ENCODE peak calls at places on chromosomes 1 and 21, in four cellular contexts. F, L, O and I are unnamed samples.

GRCh38 chr1:19648689-19649088 is 4.6 kb downstream of the NBL1 start:
- DNase-seq in F (peak; percentile 42), O (no peak), L (peak; percentile 33), I (peak; percentile 53)

GRCh38 chr1:229229137-229229720 is 41.7 kb upstream of the RAB4A start:
- DNase-seq in L (no peak), O (no peak), F (peak; percentile 71), I (no peak)

GRCh38 chr1:220528049-220528678 is at the start of gene MARK1:
- DNase-seq in L (peak; percentile 25), F (no peak), O (no peak), I (no peak)

GRCh38 chr1:23194119-23194984 is 22.9 kb downstream of the HTR1D start:
- DNase-seq in L (no peak), F (peak; percentile 88), O (no peak), I (no peak)

GRCh38 chr1:174789399-174789798 is 210.3 kb upstream of the CACYBP start:
- DNase-seq in F (no peak), O (peak; percentile 50), L (no peak), I (no peak)

GRCh38 chr1:153770812-153771211 is 4.4 kb upstream of the SLC27A3 start:
- DNase-seq in L (no peak), F (no peak), O (no peak), I (no peak)

GRCh38 chr1:215484111-215484914 is 82.8 kb upstream of the KCTD3 start:
- DNase-seq in O (no peak), F (no peak), L (no peak), I (no peak)

GRCh38 chr1:32810358-32810757 is 6.8 kb downstream of the YARS1 start:
- DNase-seq in L (no peak), F (no peak), O (no peak), I (no peak)

GRCh38 chr1:157227700-157228099 is 89.5 kb upstream of the ETV3 start:
- DNase-seq in O (no peak), F (no peak), L (peak; percentile 57), I (no peak)

GRCh38 chr1:202155478-202156021 is 4.9 kb downstream of the PTPN7 start:
- DNase-seq in L (no peak), F (peak; percentile 78), O (no peak), I (no peak)
- TF ChIP-seq CEBPB in L (no peak), F (no peak), O (no peak), I (no peak)

GRCh38 chr1:172180886-172181285 is 239.6 kb upstream of the C1orf105 start:
- DNase-seq in L (no peak), O (peak; percentile 69), F (no peak), I (no peak)
- TF ChIP-seq MYC in L (no peak), O (no peak), F (no peak), I (no peak)

DNA sequence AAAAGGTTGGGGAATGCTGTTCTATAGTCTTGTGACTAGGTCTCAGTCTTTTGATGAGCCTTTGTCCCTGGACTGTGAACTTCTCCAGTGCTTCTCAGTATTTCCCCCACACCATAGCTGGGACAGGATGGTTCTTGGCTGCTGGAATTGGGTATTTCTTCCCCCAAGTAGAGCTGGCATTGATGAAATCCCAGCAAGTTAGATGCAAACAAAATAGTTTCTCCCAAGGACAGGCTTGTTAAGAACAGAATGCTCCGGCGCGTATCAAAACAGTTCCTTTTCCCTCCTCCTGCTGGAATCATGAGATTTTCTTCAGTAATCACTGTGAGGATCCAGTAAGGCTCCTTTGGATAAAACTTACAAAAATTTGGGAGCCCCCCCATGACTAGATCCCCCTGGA is 162.6 kb downstream of the PIK3R3 start:
- DNase-seq in L (no peak), F (no peak), O (no peak), I (no peak)
- TF ChIP-seq CEBPB in L (no peak), F (no peak), O (no peak), I (no peak)

DNA sequence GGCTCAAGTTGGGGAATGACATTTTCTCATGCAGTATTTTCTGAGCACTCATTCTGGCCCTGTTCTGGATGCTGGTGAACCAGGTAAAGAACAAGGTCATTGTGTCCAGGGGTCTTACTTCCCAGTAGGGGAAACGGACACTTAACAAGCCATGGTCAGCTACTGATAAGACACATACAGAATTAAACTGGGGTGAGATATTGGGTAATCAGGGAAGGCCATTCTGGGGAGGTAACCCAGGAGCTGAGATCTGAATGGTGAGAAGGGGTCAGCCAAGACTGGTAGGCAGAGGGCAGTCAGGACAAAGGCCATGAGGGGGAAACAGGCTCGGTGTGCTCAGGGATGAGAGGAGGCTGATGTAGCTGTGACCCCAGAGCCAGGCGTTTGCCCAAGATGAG is 45.8 kb downstream of the RPS6KA1 start:
- DNase-seq in O (no peak), L (no peak), F (no peak), I (no peak)
- TF ChIP-seq MYC in O (no peak), L (no peak), F (no peak), I (no peak)

GRCh38 chr21:41681336-41681801 is 85.5 kb downstream of the RIPK4 start:
- DNase-seq in O (no peak), L (no peak), F (no peak), I (no peak)

GRCh38 chr21:41678016-41678935 is 88.6 kb downstream of the RIPK4 start:
- DNase-seq in F (peak; percentile 94), L (no peak), O (no peak), I (peak; percentile 89)

GRCh38 chr21:41680444-41681335 is 86.2 kb downstream of the RIPK4 start:
- DNase-seq in F (peak; percentile 48), L (no peak), O (no peak), I (no peak)

GRCh38 chr21:41677671-41678015 is 89.2 kb downstream of the RIPK4 start:
- DNase-seq in L (no peak), F (peak; percentile 82), O (no peak), I (no peak)

DNA sequence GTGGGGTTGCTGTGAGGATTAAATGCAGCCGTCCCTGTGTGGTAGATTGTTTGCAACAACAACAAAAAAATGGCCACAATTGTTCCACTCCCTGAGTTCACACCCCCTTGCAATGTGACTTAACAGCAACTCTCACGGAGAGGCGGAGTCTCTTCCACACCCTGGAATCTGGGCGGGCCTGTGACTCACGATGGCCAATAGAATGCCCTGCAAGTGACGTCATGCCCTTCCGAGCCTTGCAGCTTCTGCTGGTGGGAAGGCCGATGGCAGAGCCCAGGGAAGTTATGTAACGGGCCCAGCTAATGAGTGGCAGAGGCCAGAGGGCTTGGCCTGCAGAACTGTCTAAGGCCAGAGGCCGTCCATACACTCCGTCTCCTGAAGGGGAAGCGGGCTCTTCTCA is 87.9 kb downstream of the RIPK4 start:
- DNase-seq in L (peak; percentile 97), F (peak; percentile 99), O (no peak), I (peak; percentile 98)
- TF ChIP-seq CEBPB in L (peak; percentile 62), F (peak; percentile 6), O (no peak), I (peak; percentile 47)